ENCODE peak calls at places on chromosomes 16 and 17, in five cellular contexts. B, N, E, C and Q are unnamed samples. For H3K4me1 and H3K9me2, the result is how much of the 10 kb centered on the place peaks cover.

GRCh38 chr17:41695134-41695661 is 6.5 kb downstream of the EIF1 start:
- DNase-seq in B (no peak), N (no peak), E (no peak), C (no peak), Q (no peak)

GRCh38 chr16:58126451-58126968 is 2.7 kb downstream of the CFAP20 start:
- DNase-seq in B (no peak), N (peak), E (no peak), C (no peak), Q (no peak)

GRCh38 chr17:2892305-2892971 is 96.2 kb downstream of the RAP1GAP2 start:
- DNase-seq in B (peak), N (peak), E (no peak), C (peak), Q (no peak)

GRCh38 chr17:3479988-3480387 is 4.2 kb downstream of the ASPA start:
- DNase-seq in B (no peak), N (no peak), E (no peak), C (no peak), Q (no peak)

GRCh38 chr16:19601083-19601976 is 45.8 kb downstream of the VPS35L start:
- DNase-seq in B (peak), N (peak), E (peak), C (peak), Q (peak)

GRCh38 chr16:78227855-78228254 is 128.4 kb downstream of the WWOX start:
- DNase-seq in B (no peak), N (no peak), E (peak), C (peak), Q (no peak)

GRCh38 chr17:74271281-74271680 is 2.8 kb upstream of the DNAI2 start:
- DNase-seq in B (no peak), N (no peak), E (no peak), C (no peak), Q (peak)

GRCh38 chr16:31099860-31100638 is 5.5 kb upstream of the VKORC1 start:
- DNase-seq in B (no peak), N (peak), E (no peak), C (no peak), Q (no peak)

GRCh38 chr16:68599586-68599985 is 45.5 kb upstream of the CDH3 start:
- DNase-seq in B (no peak), N (no peak), E (no peak), C (no peak), Q (no peak)

GRCh38 chr16:79628501-79628975 is 28.0 kb upstream of the MAF start:
- DNase-seq in B (no peak), N (no peak), E (no peak), C (no peak), Q (no peak)

GRCh38 chr17:45256114-45256966 is 5.6 kb downstream of the SPATA32 start:
- DNase-seq in B (no peak), N (no peak), E (no peak), C (no peak), Q (no peak)

GRCh38 chr16:25988089-25988488 is 296.3 kb downstream of the HS3ST4 start:
- DNase-seq in B (no peak), N (no peak), E (no peak), C (no peak), Q (no peak)

GRCh38 chr17:80811181-80812105 is 180.2 kb upstream of the CHMP6 start:
- DNase-seq in B (no peak), N (no peak), E (no peak), C (no peak), Q (peak)

GRCh38 chr17:15092762-15093161 is 172.4 kb downstream of the PMP22 start:
- DNase-seq in B (no peak), N (peak), E (no peak), C (no peak), Q (no peak)

DNA sequence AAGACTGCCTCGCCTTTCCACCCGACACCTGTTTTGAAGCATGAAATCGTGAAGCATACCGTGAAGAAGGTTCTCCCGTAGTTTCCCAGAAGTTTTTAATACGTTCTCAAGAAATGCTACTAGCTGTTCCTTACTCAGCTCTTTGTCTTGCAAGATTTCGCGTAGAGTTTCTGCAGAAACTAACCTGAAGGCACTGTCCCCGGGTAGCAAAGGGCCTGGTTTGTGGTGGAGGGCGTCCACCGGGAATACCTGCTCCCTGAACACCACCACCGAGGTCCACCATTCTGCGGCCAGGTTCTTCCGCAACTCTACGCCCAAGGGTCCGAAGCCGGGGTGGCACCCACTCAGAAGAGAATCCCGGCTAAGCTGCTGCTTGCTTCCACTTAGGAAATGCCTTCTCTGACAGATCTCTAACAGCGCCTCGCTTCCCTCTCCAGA is 487 bp downstream of the POLG2 start:
- DNase-seq in B (no peak), N (peak), E (peak), C (no peak), Q (peak)
- H3K4me1 ChIP-seq in B (under half), N (half or more), E (half or more), C (under half), Q (half or more)

GRCh38 chr16:979106-979505 is 2.5 kb upstream of the SOX8 start:
- DNase-seq in B (no peak), N (no peak), E (no peak), C (no peak), Q (no peak)

GRCh38 chr16:981695-982151 is at the start of gene SOX8:
- DNase-seq in B (peak), N (peak), E (no peak), C (peak), Q (no peak)

GRCh38 chr16:979859-980594 is 1.5 kb upstream of the SOX8 start:
- DNase-seq in B (no peak), N (no peak), E (peak), C (peak), Q (no peak)

GRCh38 chr16:982152-983043 is 828 bp downstream of the SOX8 start:
- DNase-seq in B (no peak), N (no peak), E (no peak), C (peak), Q (no peak)

DNA sequence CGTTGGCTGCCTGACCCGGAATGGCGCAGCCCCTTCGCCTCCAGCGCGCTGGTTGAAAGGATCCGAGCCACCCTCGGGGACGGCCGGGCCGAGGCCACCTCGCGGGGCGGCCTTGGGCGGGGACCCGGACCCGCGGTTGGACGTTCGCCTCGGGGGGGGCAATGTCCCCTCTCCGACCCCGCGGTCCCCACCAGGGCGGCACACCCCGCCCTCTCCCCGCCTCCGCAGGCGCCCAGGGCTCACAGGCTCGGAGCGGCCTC is 1.0 kb upstream of the SOX8 start:
- DNase-seq in B (no peak), N (no peak), E (no peak), C (peak), Q (no peak)
- H3K4me3 ChIP-seq in B (peak), N (peak), E (peak), C (no peak), Q (no peak)

GRCh38 chr16:8519179-8519578 is 71.1 kb downstream of the TMEM114 start:
- DNase-seq in B (peak), N (no peak), E (no peak), C (no peak), Q (no peak)

GRCh38 chr16:8517280-8517679 is 73.0 kb downstream of the TMEM114 start:
- DNase-seq in B (no peak), N (no peak), E (no peak), C (no peak), Q (no peak)

GRCh38 chr16:8519643-8520042 is 70.7 kb downstream of the TMEM114 start:
- DNase-seq in B (no peak), N (no peak), E (no peak), C (no peak), Q (no peak)

GRCh38 chr16:8523932-8524331 is 66.4 kb downstream of the TMEM114 start:
- DNase-seq in B (no peak), N (no peak), E (no peak), C (no peak), Q (no peak)

DNA sequence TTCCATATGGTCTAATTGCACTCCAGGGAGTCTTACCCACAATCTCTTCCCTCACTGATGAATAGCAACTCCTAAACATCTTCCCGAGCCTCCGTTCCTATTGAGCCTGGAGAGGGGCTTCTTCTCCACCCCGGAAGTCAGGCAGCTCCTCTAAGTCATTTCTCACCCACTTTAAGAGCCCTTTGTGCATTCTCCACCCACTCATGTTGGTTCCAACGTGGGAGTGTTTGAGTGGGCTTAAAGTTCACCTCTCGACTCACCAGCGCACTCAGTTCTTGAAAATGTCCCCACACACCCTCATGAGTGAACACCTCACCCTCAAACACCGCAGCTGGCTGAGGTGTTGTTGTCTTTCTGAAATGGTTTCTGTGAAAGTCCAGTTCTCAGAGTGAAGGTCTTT is 67.6 kb downstream of the TMEM114 start:
- DNase-seq in B (no peak), N (no peak), E (no peak), C (no peak), Q (no peak)
- H3K9me2 ChIP-seq in B (under half), N (under half), E (under half), C (under half), Q (under half)

GRCh38 chr17:28748852-28749515 is 5.2 kb downstream of the TRAF4 start:
- DNase-seq in B (no peak), N (no peak), E (no peak), C (no peak), Q (no peak)
- H3K4me1 ChIP-seq in B (under half), N (under half), E (under half), C (under half), Q (under half)

DNA sequence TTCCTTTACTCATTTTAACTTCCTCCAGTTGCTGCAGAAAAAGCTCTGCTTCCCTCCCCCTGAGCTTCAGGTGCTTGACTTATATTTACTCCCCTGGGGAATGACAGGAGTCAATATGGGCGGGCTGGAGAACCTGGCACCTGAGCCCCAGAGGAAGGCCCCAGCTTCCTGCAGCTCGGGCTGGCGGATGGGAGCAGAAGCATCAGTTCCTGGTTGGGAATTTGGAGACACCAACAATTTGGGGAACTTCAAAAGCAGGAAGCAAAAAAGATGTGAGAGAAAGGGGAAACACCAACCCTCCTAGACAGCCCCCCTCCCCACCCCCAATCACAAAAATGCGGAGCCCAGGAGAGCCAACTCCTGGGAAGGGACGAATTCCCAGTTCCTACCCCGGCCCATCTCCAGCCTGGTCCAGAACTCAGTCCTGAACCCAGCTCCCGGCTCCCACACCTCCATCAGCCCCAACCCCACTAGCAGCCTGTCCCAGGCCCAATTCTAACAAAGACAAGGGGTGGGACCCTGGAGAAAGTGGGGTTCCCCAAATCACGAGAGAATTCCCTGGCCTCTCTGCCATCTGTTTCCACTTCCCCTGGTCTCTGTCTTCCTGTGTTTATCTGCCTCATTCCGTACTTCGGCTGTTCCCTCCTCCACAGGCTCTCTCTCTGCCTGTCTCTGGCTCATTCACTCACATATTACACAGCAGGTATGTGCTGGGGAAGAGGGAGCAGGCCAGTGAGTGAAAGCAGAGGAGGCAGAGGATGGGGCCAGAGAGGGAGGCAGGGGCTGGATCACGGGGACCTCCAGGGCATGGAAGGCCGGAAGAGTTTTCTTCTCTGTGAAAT is 16.2 kb upstream of the ASGR2 start:
- DNase-seq in B (no peak), N (no peak), E (peak), C (no peak), Q (no peak)
- H3K4me3 ChIP-seq in B (no peak), N (no peak), E (peak), C (no peak), Q (no peak)

GRCh38 chr17:7340179-7340578 is 3.9 kb downstream of the ACAP1 start:
- DNase-seq in B (no peak), N (peak), E (no peak), C (no peak), Q (no peak)
- H3K9me2 ChIP-seq in B (under half), N (under half), E (under half), C (under half), Q (under half)

GRCh38 chr16:85311741-85312140 is 199.5 kb upstream of the CIBAR2 start:
- DNase-seq in B (no peak), N (no peak), E (no peak), C (no peak), Q (no peak)
- H3K4me1 ChIP-seq in B (half or more), N (under half), E (half or more), C (under half), Q (under half)